ENCODE peak calls at places on chromosomes 7 and 10, in nine cellular contexts. X is brain microvascular endothelial cell; J is neural progenitor cell; A is OCI-LY7; M is endodermal cell; D is right atrium auricular region; S is PC-9; U is CD8-positive, alpha-beta T cell; V is ovary. T is an unnamed sample.

GRCh38 chr7:111138196-111138569 is 47.3 kb downstream of the LRRN3 start:
- DNase-seq in S (peak), D (no peak), U (peak), V (no peak), A (no peak), J (peak), X (peak), M (no peak), T (peak)

GRCh38 chr7:44530990-44531389 is 10.1 kb downstream of the NPC1L1 start:
- DNase-seq in M (no peak), X (no peak), S (no peak), J (no peak), D (no peak), U (no peak), V (no peak), A (no peak), T (no peak)

GRCh38 chr10:35035641-35036040 is 54.5 kb downstream of the CUL2 start:
- DNase-seq in A (no peak), V (no peak), D (no peak), M (no peak), X (no peak), J (no peak), U (no peak), S (no peak), T (no peak)

GRCh38 chr7:33486626-33487025 is 357.3 kb downstream of the BBS9 start:
- DNase-seq in S (no peak), A (no peak), J (no peak), M (no peak), D (no peak), V (no peak), X (no peak), U (no peak), T (no peak)

GRCh38 chr7:131109757-131110293 is 217.9 kb upstream of the MKLN1 start:
- DNase-seq in U (peak), D (peak), X (peak), S (peak), A (peak), M (peak), V (peak), J (peak), T (peak)

GRCh38 chr10:113616244-113617074 is 47.4 kb downstream of the NRAP start:
- DNase-seq in M (peak), D (no peak), U (no peak), V (no peak), J (peak), A (peak), S (no peak), X (peak), T (no peak)

GRCh38 chr7:126856691-126857291 is 395.9 kb downstream of the GRM8 start:
- DNase-seq in M (no peak), U (no peak), X (no peak), S (no peak), D (no peak), A (peak), V (no peak), J (peak), T (no peak)

GRCh38 chr7:26861050-26861449 is 3.3 kb downstream of the SKAP2 start:
- DNase-seq in J (no peak), V (no peak), A (peak), X (no peak), U (no peak), S (no peak), D (no peak), M (no peak), T (no peak)

GRCh38 chr7:21999896-22000295 is 54.2 kb upstream of the CDCA7L start:
- DNase-seq in V (no peak), X (peak), J (no peak), S (no peak), D (no peak), M (no peak), U (no peak), A (no peak), T (peak)

GRCh38 chr10:86269332-86269731 is 97.3 kb downstream of the GRID1 start:
- DNase-seq in J (no peak), V (no peak), S (no peak), M (peak), U (no peak), X (no peak), D (no peak), A (no peak), T (no peak)

GRCh38 chr10:3987142-3987974 is 202.3 kb upstream of the KLF6 start:
- DNase-seq in D (no peak), A (no peak), U (no peak), M (no peak), S (no peak), V (no peak), J (no peak), X (no peak), T (peak)

GRCh38 chr10:1063232-1063862 is 7.2 kb downstream of the WDR37 start:
- DNase-seq in S (no peak), J (no peak), U (no peak), A (no peak), M (no peak), V (no peak), X (no peak), D (no peak), T (no peak)

GRCh38 chr7:150368098-150368883 is at the start of gene REPIN1:
- DNase-seq in U (peak), X (peak), D (peak), V (peak), S (peak), M (peak), J (peak), A (peak), T (peak)

GRCh38 chr7:36611703-36612102 is 112.6 kb downstream of the AOAH start:
- DNase-seq in X (no peak), M (no peak), A (no peak), S (no peak), U (no peak), J (no peak), D (no peak), V (no peak), T (no peak)

GRCh38 chr7:150412518-150413247 is 33.6 kb downstream of the ZNF775 start:
- DNase-seq in D (no peak), A (no peak), X (no peak), V (no peak), M (peak), U (no peak), J (no peak), S (no peak), T (no peak)

GRCh38 chr7:100167912-100168323 is 499 bp downstream of the GAL3ST4 start:
- DNase-seq in A (no peak), X (no peak), D (no peak), U (no peak), S (no peak), J (peak), M (peak), V (peak), T (no peak)

GRCh38 chr10:78862328-78862640 is 206.5 kb upstream of the ZMIZ1 start:
- DNase-seq in D (no peak), X (no peak), V (no peak), U (no peak), A (no peak), M (no peak), S (peak), J (no peak), T (no peak)

GRCh38 chr10:7601023-7601656 is 65.6 kb downstream of the ITIH5 start:
- DNase-seq in D (no peak), M (no peak), J (no peak), V (no peak), S (no peak), A (no peak), X (no peak), U (no peak), T (no peak)

GRCh38 chr10:75803816-75804576 is 372.6 kb downstream of the LRMDA start:
- DNase-seq in V (no peak), M (no peak), J (no peak), U (no peak), D (peak), X (no peak), S (no peak), A (no peak), T (no peak)

GRCh38 chr7:21884496-21884895 is 61.2 kb downstream of the CDCA7L start:
- DNase-seq in A (no peak), X (no peak), S (no peak), U (no peak), M (no peak), D (no peak), J (no peak), V (no peak), T (no peak)

GRCh38 chr10:36564433-36564832 is 561.0 kb upstream of the ANKRD30A start:
- DNase-seq in V (no peak), X (no peak), S (no peak), J (no peak), D (no peak), U (no peak), A (no peak), M (no peak), T (no peak)

GRCh38 chr10:10657139-10657760 is 360.4 kb upstream of the CELF2 start:
- DNase-seq in M (no peak), A (no peak), U (no peak), J (no peak), D (no peak), X (no peak), S (no peak), V (no peak), T (peak)

GRCh38 chr10:76287856-76288255 is 856.4 kb downstream of the LRMDA start:
- DNase-seq in U (no peak), S (no peak), M (no peak), X (no peak), V (no peak), J (no peak), D (no peak), A (no peak), T (peak)

GRCh38 chr10:9745158-9745557 is 1272.5 kb upstream of the CELF2 start:
- DNase-seq in X (no peak), D (no peak), J (no peak), A (no peak), M (no peak), S (no peak), U (no peak), V (no peak), T (no peak)

GRCh38 chr10:15140640-15141039 is 27.9 kb downstream of the NMT2 start:
- DNase-seq in A (no peak), D (no peak), J (no peak), M (no peak), S (no peak), X (no peak), U (no peak), V (no peak), T (no peak)
- H3K27ac ChIP-seq in A (no peak), D (no peak), J (no peak), M (peak), S (no peak), X (no peak), U (no peak), V (no peak), T (no peak)

GRCh38 chr10:12993595-12993994 is 7.9 kb downstream of the CCDC3 start:
- DNase-seq in S (no peak), U (no peak), A (no peak), D (no peak), V (no peak), X (no peak), M (no peak), J (no peak), T (peak)
- TF ChIP-seq CTCF in S (no peak), U (no peak), A (no peak), D (no peak), V (no peak), X (no peak), M (no peak), J (no peak), T (no peak)

DNA sequence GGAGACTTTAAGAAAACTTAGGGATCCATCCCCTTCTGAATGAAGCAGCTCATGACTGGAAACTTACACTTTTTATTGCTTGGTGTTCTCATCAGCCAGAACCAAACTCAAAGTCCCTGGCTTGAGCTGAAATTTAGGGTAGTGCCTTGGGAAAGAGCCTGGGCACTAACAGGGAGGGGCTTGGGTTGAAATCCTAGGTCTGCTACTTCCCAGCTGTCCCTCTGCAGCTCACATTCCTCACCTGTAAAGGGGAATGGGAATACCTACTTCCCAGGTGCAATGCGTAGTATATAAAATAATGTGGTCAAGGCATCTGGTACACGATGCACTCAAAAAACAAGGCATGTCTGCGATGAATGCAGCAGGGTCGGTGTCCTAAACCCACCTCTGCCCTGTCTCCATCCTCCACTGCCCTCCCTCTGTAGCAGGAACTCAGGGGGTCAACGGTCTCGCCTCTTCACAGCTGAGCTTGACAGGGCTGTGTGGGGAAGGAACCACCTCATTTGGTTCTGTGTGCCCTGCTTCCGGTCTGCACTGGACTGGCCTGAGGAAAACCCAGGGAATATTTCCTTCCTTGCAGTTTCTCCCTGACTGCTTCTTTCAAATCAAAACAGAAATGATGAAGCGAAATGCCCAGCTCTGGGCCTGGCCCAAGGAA is 80.0 kb downstream of the COBL start:
- DNase-seq in S (no peak), M (peak), J (no peak), D (no peak), V (no peak), X (no peak), A (no peak), U (no peak), T (no peak)
- H3K27ac ChIP-seq in S (no peak), M (no peak), J (no peak), D (no peak), V (no peak), X (no peak), A (no peak), U (no peak), T (no peak)

DNA sequence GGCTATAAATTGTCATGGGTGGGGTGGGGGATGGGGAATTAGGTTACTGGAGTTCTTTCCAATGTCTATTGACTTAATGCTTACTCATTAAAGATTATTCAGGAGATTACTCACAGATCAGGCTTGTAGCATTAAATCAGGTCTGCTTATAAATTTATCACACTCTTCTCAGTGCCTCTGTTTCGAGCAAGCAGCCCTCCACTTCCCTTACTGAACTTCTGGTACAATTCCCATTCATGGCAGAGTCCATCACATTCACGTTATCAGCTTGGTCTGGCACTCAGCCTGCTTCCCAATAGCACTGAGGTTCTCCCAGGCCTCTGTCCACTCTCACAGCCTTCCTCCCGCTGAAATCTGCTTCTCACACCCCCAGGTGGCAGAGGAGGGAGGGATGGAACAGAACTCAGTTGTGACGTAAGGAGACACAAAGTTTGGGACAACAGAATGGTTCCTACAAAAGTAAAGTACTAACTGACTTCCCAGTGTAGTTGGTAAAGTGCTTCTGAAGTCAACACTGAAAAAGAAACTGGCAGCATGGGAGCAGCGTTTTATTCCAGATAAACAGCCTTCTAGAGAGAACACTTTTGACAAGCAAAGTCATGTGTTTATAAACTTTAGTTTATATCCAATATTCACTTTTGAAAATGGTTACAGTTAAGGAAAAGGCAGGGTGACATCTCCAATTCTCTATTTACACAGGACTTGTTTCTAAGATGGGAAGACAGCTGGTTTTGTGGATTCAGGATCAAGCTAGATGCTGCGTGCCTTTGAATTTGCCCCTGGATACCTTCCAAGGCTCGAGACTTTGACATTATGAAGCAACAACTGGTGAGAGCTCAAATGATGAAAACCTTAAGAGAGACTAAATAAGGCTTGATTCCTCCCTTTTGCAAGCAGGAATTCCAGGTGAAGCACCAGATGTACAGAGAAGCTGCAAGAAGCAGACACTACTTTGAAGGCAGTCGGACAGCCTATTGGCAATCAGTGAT is 81.4 kb downstream of the ATXN7L1 start:
- DNase-seq in S (peak), V (peak), D (no peak), A (no peak), U (no peak), J (no peak), M (no peak), X (no peak), T (peak)
- TF ChIP-seq CTCF in S (no peak), V (no peak), D (no peak), A (no peak), U (no peak), J (no peak), M (no peak), X (no peak), T (no peak)

GRCh38 chr10:31582365-31583052 is 263.5 kb downstream of the ZEB1 start:
- DNase-seq in X (peak), V (no peak), J (no peak), S (peak), A (no peak), M (no peak), U (no peak), D (no peak), T (peak)
- H3K27ac ChIP-seq in X (no peak), V (no peak), J (no peak), S (peak), A (no peak), M (no peak), U (no peak), D (peak), T (no peak)

DNA sequence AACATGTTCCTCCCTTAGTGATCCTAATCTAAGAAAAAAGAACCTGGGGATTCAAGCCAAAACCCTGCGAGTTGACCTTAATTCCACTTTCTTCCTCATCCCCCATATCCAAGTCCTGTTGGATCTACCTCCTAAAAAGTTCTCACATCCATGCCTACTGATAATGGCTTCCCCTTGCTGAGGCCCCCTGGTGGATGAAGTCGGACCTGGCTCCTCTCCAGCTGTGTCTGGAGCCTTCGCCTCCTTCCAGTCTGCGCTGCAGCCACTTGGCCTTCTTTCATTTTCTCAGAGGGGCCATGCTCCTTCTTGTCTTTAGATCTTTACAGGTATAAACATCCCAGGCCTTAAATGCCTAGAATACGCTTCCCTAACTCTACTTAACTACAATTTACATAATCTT is 8.1 kb downstream of the PDE1C start:
- DNase-seq in S (peak), X (no peak), A (peak), M (peak), J (peak), V (peak), D (no peak), U (no peak), T (peak)
- TF ChIP-seq CTCF in S (peak), X (peak), A (peak), M (peak), J (peak), V (no peak), D (no peak), U (no peak), T (peak)

GRCh38 chr7:56062382-56062781 is 1.7 kb upstream of the SUMF2 start:
- DNase-seq in V (no peak), U (no peak), A (no peak), D (no peak), M (no peak), J (no peak), S (peak), X (peak), T (peak)
- H3K27ac ChIP-seq in V (no peak), U (no peak), A (peak), D (no peak), M (no peak), J (no peak), S (peak), X (peak), T (peak)

DNA sequence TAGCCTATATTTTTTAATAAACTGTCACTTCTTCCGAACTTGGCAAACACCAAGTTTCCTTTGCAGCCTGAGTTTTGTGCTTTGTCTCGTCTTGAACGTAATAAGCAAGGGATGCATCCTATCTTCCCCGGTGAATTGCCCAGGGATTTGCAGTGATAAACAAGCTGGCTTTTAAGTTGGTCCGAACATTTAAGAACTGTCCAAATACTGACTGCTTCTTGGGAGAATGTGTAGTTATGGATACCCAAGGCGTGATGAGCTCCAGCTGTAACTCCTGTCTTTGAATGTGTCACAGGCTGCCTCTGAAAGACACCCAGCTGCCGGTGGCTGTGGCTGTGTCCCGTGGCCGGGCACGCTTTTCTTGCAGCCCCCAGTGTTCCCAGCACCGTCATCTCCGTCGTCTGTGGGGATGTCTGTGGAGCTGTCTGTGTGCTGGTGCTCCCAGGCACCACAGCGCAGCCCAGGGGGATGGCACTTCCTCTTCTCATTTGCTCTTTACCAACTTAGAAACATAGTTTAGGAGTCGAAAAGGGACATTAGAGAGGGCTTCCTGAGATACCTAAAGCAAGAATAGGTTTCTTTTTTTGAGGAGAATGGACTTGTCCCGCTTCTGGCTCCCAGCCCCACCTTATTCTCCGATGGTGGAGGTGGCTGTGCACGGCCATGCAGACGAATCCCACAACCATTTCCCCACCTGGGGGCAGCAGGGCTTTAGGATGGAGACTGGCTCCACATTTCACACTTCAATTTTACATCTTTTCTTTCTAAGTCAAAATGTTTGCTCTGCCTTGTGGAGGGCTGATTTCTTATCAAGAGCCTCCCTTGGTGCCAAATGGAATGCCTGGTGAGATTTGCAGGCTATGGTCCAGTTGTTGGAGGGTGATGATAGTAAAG is 118.2 kb downstream of the GLRX3 start:
- DNase-seq in D (peak), X (no peak), J (no peak), V (no peak), M (no peak), U (no peak), S (no peak), A (no peak), T (no peak)
- TF ChIP-seq CTCF in D (no peak), X (no peak), J (peak), V (no peak), M (peak), U (no peak), S (no peak), A (peak), T (no peak)

GRCh38 chr10:60892571-60892970 is 51.4 kb downstream of the RHOBTB1 start:
- DNase-seq in M (no peak), J (no peak), A (no peak), D (no peak), X (no peak), U (no peak), V (no peak), S (no peak), T (no peak)
- H3K27ac ChIP-seq in M (no peak), J (no peak), A (no peak), D (no peak), X (no peak), U (no peak), V (no peak), S (no peak), T (no peak)

GRCh38 chr10:80408198-80409085 is at the start of gene PRXL2A:
- DNase-seq in V (peak), M (peak), A (no peak), D (peak), S (peak), J (peak), U (peak), X (peak), T (peak)
- TF ChIP-seq CTCF in V (no peak), M (no peak), A (no peak), D (no peak), S (no peak), J (peak), U (no peak), X (no peak), T (no peak)

T was measured in fibroblast of lung.